ENCODE peak calls at places on chromosomes 5 and 9, in eight cellular contexts. X is A549, J is fibroblast of lung, W is MM.1S, K is IMR-90, R is HepG2, A is mammary epithelial cell, Q is H9. F is an unnamed sample.
A peak's percentile ranks its signal among the peaks of the same experiment; 100 is the strongest.

GRCh38 chr5:2298746-2299145 is 416.0 kb upstream of the IRX4 start:
- DNase-seq in X (no peak), J (no peak), W (no peak), K (no peak), R (no peak), A (no peak), Q (peak; percentile 26), F (no peak)

GRCh38 chr9:111939322-111939721 is 42.7 kb downstream of the UGCG start:
- DNase-seq in X (no peak), J (no peak), W (no peak), K (no peak), R (no peak), A (no peak), Q (no peak), F (no peak)

GRCh38 chr9:137648396-137648795 is 29.6 kb downstream of the EHMT1 start:
- DNase-seq in X (no peak), J (peak; percentile 52), W (no peak), K (no peak), R (no peak), A (no peak), Q (no peak), F (no peak)

GRCh38 chr5:35253582-35253981 is 23.3 kb upstream of the PRLR start:
- DNase-seq in X (no peak), J (no peak), W (no peak), K (no peak), R (no peak), A (no peak), Q (no peak), F (no peak)

GRCh38 chr9:93681316-93682154 is 105.2 kb downstream of the PHF2 start:
- DNase-seq in X (no peak), J (no peak), W (no peak), K (no peak), R (peak; percentile 36), A (no peak), Q (no peak), F (no peak)

GRCh38 chr5:53679261-53679660 is 118.8 kb downstream of the NDUFS4 start:
- DNase-seq in X (peak; percentile 30), J (no peak), W (no peak), K (peak; percentile 49), R (no peak), A (peak; percentile 27), Q (no peak), F (peak; percentile 25)

GRCh38 chr5:179142434-179143198 is 82.4 kb downstream of the ZNF354C start:
- DNase-seq in X (no peak), J (peak; percentile 58), W (peak; percentile 78), K (peak; percentile 87), R (no peak), A (no peak), Q (no peak), F (peak; percentile 94)

GRCh38 chr5:87260604-87261200 is 7.0 kb upstream of the RASA1 start:
- DNase-seq in X (no peak), J (no peak), W (no peak), K (no peak), R (no peak), A (no peak), Q (no peak), F (no peak)

GRCh38 chr9:113614843-113615648 is 151.5 kb downstream of the RGS3 start:
- DNase-seq in X (no peak), J (peak; percentile 77), W (no peak), K (peak; percentile 74), R (no peak), A (no peak), Q (peak; percentile 25), F (peak; percentile 76)

GRCh38 chr9:68730570-68731227 is 25.7 kb downstream of the PIP5K1B start:
- DNase-seq in X (no peak), J (no peak), W (no peak), K (no peak), R (peak; percentile 63), A (no peak), Q (no peak), F (no peak)

GRCh38 chr5:135179308-135179980 is 145.4 kb upstream of the PITX1 start:
- DNase-seq in X (no peak), J (no peak), W (no peak), K (no peak), R (peak; percentile 35), A (no peak), Q (peak; percentile 49), F (no peak)

GRCh38 chr5:161549106-161549505 is 2.6 kb upstream of the GABRB2 start:
- DNase-seq in X (peak; percentile 10), J (no peak), W (no peak), K (no peak), R (no peak), A (no peak), Q (peak; percentile 34), F (peak; percentile 82)

DNA sequence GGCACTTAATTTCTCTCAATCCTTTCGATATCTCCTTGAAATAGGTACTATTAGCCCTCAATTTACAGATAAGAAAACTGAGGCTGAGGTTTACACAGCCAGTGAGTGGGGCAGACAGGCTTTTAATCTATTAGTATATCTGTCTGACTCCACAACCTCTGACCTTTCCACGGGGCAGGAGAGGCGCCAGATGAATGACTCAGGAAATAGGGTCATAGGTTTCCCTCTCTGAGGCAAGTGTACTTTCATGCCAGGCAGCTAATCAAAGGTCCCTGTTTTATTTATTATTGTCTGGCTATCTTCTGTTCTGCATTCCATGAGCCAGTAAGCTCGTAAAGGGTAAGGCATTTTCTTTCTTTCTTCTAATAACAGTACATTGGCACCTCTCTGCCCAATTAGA is 79.6 kb upstream of the KLF4 start:
- DNase-seq in X (no peak), J (peak; percentile 46), W (no peak), K (peak; percentile 17), R (no peak), A (no peak), Q (no peak), F (no peak)
- H3K4me2 ChIP-seq in X (peak overlapping the region; percentile 46), J (no peak overlapping the region), W (no peak overlapping the region), K (no peak overlapping the region), R (no peak overlapping the region), A (no peak overlapping the region), Q (no peak overlapping the region), F (no peak overlapping the region)

GRCh38 chr5:82259172-82259800 is 18.9 kb downstream of the RPS23 start:
- DNase-seq in X (peak; percentile 35), J (peak; percentile 63), W (peak; percentile 40), K (peak; percentile 47), R (no peak), A (peak; percentile 10), Q (no peak), F (no peak)
- TF ChIP-seq CTCF in X (peak; percentile 68), J (peak; percentile 61), W (peak; percentile 47), K (peak; percentile 57), R (peak; percentile 35), A (peak; percentile 34), Q (peak; percentile 70), F (peak; percentile 60)

DNA sequence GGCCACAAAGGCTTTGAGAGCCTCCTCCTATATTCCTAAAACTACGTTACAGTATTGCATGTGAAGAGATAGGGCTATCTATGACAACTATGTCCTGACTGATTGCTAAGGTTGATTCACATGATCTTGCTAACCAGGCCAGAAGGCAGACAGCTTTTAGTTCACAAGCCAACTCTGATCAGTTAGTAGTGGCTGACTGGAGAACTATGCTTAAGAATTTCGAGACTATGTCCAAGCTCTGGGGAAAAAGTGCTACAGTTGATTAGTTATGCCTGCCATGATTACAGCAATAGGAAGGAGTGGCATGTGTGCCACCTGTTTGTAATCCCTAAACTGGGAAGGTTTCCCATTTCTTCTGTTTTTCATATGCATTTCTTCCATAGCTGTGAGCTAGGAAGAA is 223.4 kb downstream of the DOCK8 start:
- DNase-seq in X (no peak), J (peak; percentile 26), W (no peak), K (peak; percentile 33), R (no peak), A (no peak), Q (no peak), F (no peak)
- H3K27ac ChIP-seq in X (peak overlapping the region; percentile 28), J (no peak overlapping the region), W (no peak overlapping the region), K (peak overlapping the region; percentile 98), R (no peak overlapping the region), A (no peak overlapping the region), Q (no peak overlapping the region), F (no peak overlapping the region)

GRCh38 chr9:97979778-97980478 is 3.2 kb upstream of the ANP32B start:
- DNase-seq in X (no peak), J (no peak), W (no peak), K (no peak), R (no peak), A (no peak), Q (no peak), F (no peak)

GRCh38 chr9:97980479-97980803 is 2.7 kb upstream of the ANP32B start:
- DNase-seq in X (no peak), J (peak; percentile 69), W (no peak), K (no peak), R (no peak), A (no peak), Q (no peak), F (no peak)

GRCh38 chr9:97982191-97982718 is 886 bp upstream of the ANP32B start:
- DNase-seq in X (no peak), J (peak; percentile 21), W (no peak), K (no peak), R (no peak), A (no peak), Q (no peak), F (peak; percentile 83)

GRCh38 chr9:97981828-97982164 is 1.3 kb upstream of the ANP32B start:
- DNase-seq in X (no peak), J (peak; percentile 9), W (no peak), K (no peak), R (no peak), A (no peak), Q (no peak), F (no peak)

GRCh38 chr9:97980918-97981827 is 2.0 kb upstream of the ANP32B start:
- DNase-seq in X (no peak), J (peak; percentile 10), W (no peak), K (no peak), R (peak; percentile 72), A (peak; percentile 64), Q (no peak), F (peak; percentile 73)
- H3K4me2 ChIP-seq in X (peak overlapping the region; percentile 91), J (no peak overlapping the region), W (no peak overlapping the region), K (no peak overlapping the region), R (peak overlapping the region; percentile 94), A (peak overlapping the region; percentile 100), Q (no peak overlapping the region), F (no peak overlapping the region)